ENCODE peak calls at places on chromosomes 13 and 19, in eight cellular contexts. N is fibroblast of the conjunctiva; Q is left kidney; H is HEK293T; O is activated T-cell treated with anti-CD3 and anti-CD28 coated beads, Interleukin-2, amount 50 U/mL, for 24 hours; I is stimulated activated effector memory CD8-positive, alpha-beta T cell treated with anti-CD3 and anti-CD28 coated beads, Interleukin-12 subunit alpha, Interleukin-12 subunit beta, amount 100 ng/mL, for 72 hours; C is hypothalamus; U is RPMI8226. E is an unnamed sample.

GRCh38 chr19:44845286-44845611 is 848 bp upstream of the NECTIN2 start:
- DNase-seq in Q (no peak), C (no peak), N (no peak), U (no peak), O (no peak), I (no peak), H (no peak), E (no peak)

GRCh38 chr19:47107953-47108746 is 5.4 kb downstream of the ZC3H4 start:
- DNase-seq in U (no peak), I (no peak), C (no peak), N (no peak), H (no peak), O (no peak), Q (peak), E (no peak)

GRCh38 chr13:43908156-43909126 is 28.7 kb downstream of the LACC1 start:
- DNase-seq in C (no peak), Q (peak), U (peak), H (no peak), O (no peak), I (no peak), N (peak), E (peak)

GRCh38 chr19:17118957-17119356 is 43.4 kb downstream of the MYO9B start:
- DNase-seq in C (no peak), H (no peak), U (no peak), O (no peak), N (no peak), I (no peak), Q (no peak), E (no peak)

GRCh38 chr13:98225036-98225940 is 48.2 kb upstream of the RNF113B start:
- DNase-seq in U (no peak), Q (peak), I (no peak), N (no peak), O (no peak), C (peak), H (no peak), E (no peak)

GRCh38 chr13:33285420-33286124 is at the start of gene STARD13:
- DNase-seq in N (peak), U (peak), I (no peak), O (peak), C (peak), H (peak), Q (peak), E (peak)

GRCh38 chr13:113126265-113127150 is 3.9 kb downstream of the F10 start:
- DNase-seq in O (peak), I (no peak), N (no peak), H (no peak), Q (peak), C (no peak), U (no peak), E (no peak)

GRCh38 chr19:46131485-46132143 is 7.1 kb upstream of the IGFL3 start:
- DNase-seq in O (no peak), Q (no peak), U (no peak), N (no peak), C (no peak), I (no peak), H (no peak), E (no peak)

GRCh38 chr19:511101-511841 is 4.0 kb downstream of the TPGS1 start:
- DNase-seq in N (no peak), U (peak), H (no peak), I (peak), C (no peak), Q (peak), O (peak), E (no peak)

GRCh38 chr13:35720690-35721554 is 244.4 kb upstream of the MAB21L1 start:
- DNase-seq in C (peak), N (no peak), O (peak), U (peak), H (peak), I (peak), Q (peak), E (peak)

GRCh38 chr13:48222358-48223015 is 10.5 kb upstream of the ITM2B start:
- DNase-seq in C (no peak), I (no peak), Q (no peak), N (no peak), O (no peak), H (no peak), U (no peak), E (no peak)

GRCh38 chr19:36169084-36169760 is 17.0 kb upstream of the COX7A1 start:
- DNase-seq in H (no peak), I (no peak), Q (peak), C (no peak), U (no peak), O (no peak), N (no peak), E (no peak)

GRCh38 chr13:52851153-52851962 is 2.9 kb upstream of the PCDH8 start:
- DNase-seq in Q (peak), O (peak), N (no peak), U (peak), C (peak), I (no peak), H (peak), E (no peak)

GRCh38 chr19:8566855-8567254 is 10.4 kb downstream of the MYO1F start:
- DNase-seq in Q (no peak), U (no peak), H (no peak), I (no peak), N (no peak), C (no peak), O (no peak), E (no peak)

GRCh38 chr13:32538234-32538620 is 368 bp downstream of the N4BP2L2 start:
- DNase-seq in I (no peak), O (no peak), H (peak), N (peak), C (peak), Q (no peak), U (peak), E (peak)

GRCh38 chr19:19171821-19172532 is 1.9 kb upstream of the MEF2B start:
- DNase-seq in C (no peak), H (no peak), N (peak), Q (peak), U (no peak), I (no peak), O (no peak), E (peak)

GRCh38 chr13:34346626-34347025 is 528.7 kb downstream of the RFC3 start:
- DNase-seq in Q (no peak), H (no peak), C (no peak), O (no peak), N (no peak), U (no peak), I (no peak), E (no peak)

GRCh38 chr19:31071157-31071855 is 277.9 kb downstream of the TSHZ3 start:
- DNase-seq in I (no peak), O (no peak), H (no peak), Q (peak), N (no peak), U (no peak), C (no peak), E (no peak)

GRCh38 chr19:37251308-37252229 is 33.6 kb downstream of the ZNF383 start:
- DNase-seq in U (peak), I (no peak), C (peak), H (peak), N (peak), O (peak), Q (peak), E (peak)

GRCh38 chr19:6761053-6761676 is 6.1 kb downstream of the SH2D3A start:
- DNase-seq in O (no peak), C (no peak), N (no peak), Q (no peak), U (no peak), H (peak), I (no peak), E (no peak)

GRCh38 chr19:38047641-38048040 is 140.6 kb downstream of the SIPA1L3 start:
- DNase-seq in N (no peak), Q (no peak), I (no peak), H (no peak), U (no peak), C (no peak), O (peak), E (no peak)

GRCh38 chr19:48196321-48196761 is 25.9 kb downstream of the ZSWIM9 start:
- DNase-seq in U (no peak), Q (no peak), O (no peak), I (no peak), N (no peak), C (no peak), H (no peak), E (no peak)

GRCh38 chr19:2461751-2462634 is 5.2 kb upstream of the LMNB2 start:
- DNase-seq in Q (peak), C (no peak), I (peak), H (peak), U (peak), O (peak), N (no peak), E (no peak)

GRCh38 chr19:16418597-16418962 is 53.2 kb downstream of the EPS15L1 start:
- DNase-seq in U (no peak), H (no peak), Q (no peak), C (no peak), N (no peak), I (no peak), O (no peak), E (no peak)

GRCh38 chr13:49586717-49587116 is 1.4 kb upstream of the RCBTB1 start:
- DNase-seq in N (no peak), O (no peak), H (no peak), U (no peak), Q (no peak), I (no peak), C (no peak), E (no peak)

GRCh38 chr13:21668665-21669599 is 1.9 kb upstream of the FGF9 start:
- DNase-seq in C (no peak), H (peak), Q (peak), I (no peak), U (peak), N (no peak), O (no peak), E (no peak)

GRCh38 chr13:25963681-25964080 is 88.1 kb downstream of the SHISA2 start:
- DNase-seq in I (no peak), N (no peak), O (no peak), Q (no peak), H (no peak), C (no peak), U (no peak), E (no peak)

GRCh38 chr13:79451500-79451962 is 29.4 kb upstream of the NDFIP2 start:
- DNase-seq in U (no peak), I (peak), N (peak), Q (no peak), H (peak), C (no peak), O (peak), E (no peak)

GRCh38 chr13:32956595-32956933 is 59.7 kb upstream of the KL start:
- DNase-seq in U (no peak), I (no peak), Q (no peak), N (no peak), O (no peak), C (no peak), H (no peak), E (no peak)